ENCODE peak calls at places on chromosomes 3 and 15, in four cellular contexts. T is PC-3; E is heart right ventricle; V is CD8-positive, alpha-beta T cell. D is an unnamed sample.

GRCh38 chr3:193842029-193842782 is 249.2 kb downstream of the OPA1 start:
- DNase-seq in T (no peak), V (no peak), E (no peak), D (no peak)

GRCh38 chr15:90209591-90209990 is 8.5 kb downstream of the SEMA4B start:
- DNase-seq in T (peak; percentile 38), V (no peak), E (no peak), D (peak; percentile 92)

GRCh38 chr3:21062724-21063436 is 688.1 kb downstream of the ZNF385D start:
- DNase-seq in T (no peak), E (no peak), V (no peak), D (no peak)

GRCh38 chr3:168249539-168250414 is 154.1 kb upstream of the GOLIM4 start:
- DNase-seq in T (peak; percentile 77), V (no peak), E (peak; percentile 69), D (peak; percentile 71)

GRCh38 chr3:184812845-184813157 is 835 bp downstream of the VPS8 start:
- DNase-seq in E (no peak), V (no peak), T (no peak), D (no peak)

GRCh38 chr15:95559875-95560394 is 770.6 kb upstream of the NR2F2 start:
- DNase-seq in V (no peak), T (peak; percentile 81), E (no peak), D (peak; percentile 47)

GRCh38 chr15:27638950-27639349 is 460.2 kb downstream of the OCA2 start:
- DNase-seq in E (no peak), T (no peak), V (no peak), D (no peak)

GRCh38 chr15:61155741-61156700 is 73.1 kb downstream of the RORA start:
- DNase-seq in V (no peak), T (peak; percentile 11), E (peak; percentile 25), D (peak; percentile 92)

GRCh38 chr15:31485911-31486461 is 159.4 kb downstream of the KLF13 start:
- DNase-seq in E (no peak), T (no peak), V (no peak), D (no peak)

GRCh38 chr3:195757827-195758226 is 37.0 kb downstream of the MUC20 start:
- DNase-seq in T (no peak), V (no peak), E (no peak), D (no peak)

GRCh38 chr15:33242165-33242564 is 47.7 kb upstream of the FMN1 start:
- DNase-seq in T (peak; percentile 94), E (no peak), V (no peak), D (no peak)

GRCh38 chr3:150194513-150194912 is 213.6 kb upstream of the TSC22D2 start:
- DNase-seq in T (no peak), V (no peak), E (no peak), D (no peak)

GRCh38 chr3:172203522-172204258 is 164.3 kb downstream of the FNDC3B start:
- DNase-seq in T (peak; percentile 78), V (no peak), E (no peak), D (no peak)

GRCh38 chr3:11995061-11995460 is 9.1 kb upstream of the SYN2 start:
- DNase-seq in E (no peak), V (no peak), T (no peak), D (no peak)

GRCh38 chr3:57152150-57152549 is 13.0 kb downstream of the IL17RD start:
- DNase-seq in V (no peak), E (peak; percentile 35), T (no peak), D (no peak)
- H3K4me3 ChIP-seq in V (no peak overlapping the region), E (peak overlapping the region; percentile 7), T (no peak overlapping the region), D (no peak overlapping the region)

GRCh38 chr15:77983091-77983707 is 94.3 kb downstream of the TBC1D2B start:
- DNase-seq in T (no peak), E (no peak), V (no peak), D (no peak)
- H3K4me1 ChIP-seq in T (no peaks in the 10 kb centered on the region), E (no peaks in the 10 kb centered on the region), V (no peaks in the 10 kb centered on the region), D (no peaks in the 10 kb centered on the region)

DNA sequence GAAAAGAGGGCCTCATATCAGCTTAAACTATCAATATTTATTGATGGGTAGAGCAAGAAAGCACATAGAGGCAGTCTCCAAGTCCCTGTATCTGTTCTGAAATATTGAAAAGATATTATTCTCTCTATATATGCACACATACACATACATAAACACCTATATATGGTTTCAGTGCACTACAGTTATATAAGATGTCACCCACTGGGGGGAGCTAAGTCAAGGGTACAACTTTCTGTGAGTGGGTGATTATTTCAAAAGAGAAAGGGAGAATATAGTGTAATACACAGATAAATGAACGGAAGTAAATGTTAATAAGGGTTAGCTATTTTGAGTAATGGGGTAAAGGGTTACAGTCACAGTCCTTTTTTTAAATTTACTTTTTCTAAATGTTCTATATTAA is 8.8 kb downstream of the SNTN start:
- DNase-seq in V (no peak), T (no peak), E (no peak), D (peak; percentile 23)
- TF ChIP-seq CTCF in V (no peak), T (peak; percentile 17), E (no peak), D (peak; percentile 27)

DNA sequence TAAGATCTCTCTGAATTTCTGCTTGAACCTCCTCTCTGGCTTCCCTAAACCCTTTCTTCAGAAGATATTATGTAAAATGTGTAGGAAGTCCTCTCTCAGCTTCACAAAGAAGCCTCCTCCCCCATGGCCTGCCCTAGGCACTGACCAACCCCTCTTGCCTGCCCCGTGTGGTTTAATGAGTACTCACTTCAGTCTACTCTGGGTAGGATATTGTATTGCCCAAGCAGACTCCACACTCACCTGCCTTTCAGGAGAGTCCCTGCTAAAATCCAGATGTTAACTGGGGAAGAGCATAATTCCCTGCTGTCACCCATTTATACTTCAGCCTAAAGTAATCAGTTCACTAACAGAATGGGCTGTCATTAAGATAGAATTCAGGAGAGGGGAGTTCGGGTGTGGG is 2.6 kb upstream of the AGBL1 start:
- DNase-seq in E (no peak), T (no peak), V (no peak), D (no peak)
- H3K4me3 ChIP-seq in E (no peak overlapping the region), T (no peak overlapping the region), V (no peak overlapping the region), D (no peak overlapping the region)

GRCh38 chr3:127690106-127690505 is 17.4 kb downstream of the ABTB1 start:
- DNase-seq in E (peak; percentile 10), V (no peak), T (peak; percentile 63), D (no peak)
- H3K4me1 ChIP-seq in E (peaks cover 10% of the 10 kb centered on the region), V (no peaks in the 10 kb centered on the region), T (peaks cover 16% of the 10 kb centered on the region), D (no peaks in the 10 kb centered on the region)

GRCh38 chr3:156102267-156102912 is 18.0 kb upstream of the KCNAB1 start:
- DNase-seq in E (no peak), V (no peak), T (no peak), D (no peak)

GRCh38 chr3:156107504-156107903 is 12.9 kb upstream of the KCNAB1 start:
- DNase-seq in T (no peak), E (no peak), V (no peak), D (no peak)

GRCh38 chr3:156109989-156110388 is 10.4 kb upstream of the KCNAB1 start:
- DNase-seq in V (no peak), T (no peak), E (no peak), D (peak; percentile 31)

GRCh38 chr3:156106721-156107373 is 13.5 kb upstream of the KCNAB1 start:
- DNase-seq in V (no peak), E (no peak), T (no peak), D (no peak)
- TF ChIP-seq CTCF in V (no peak), E (no peak), T (peak; percentile 37), D (peak; percentile 19)

D was measured in A673.